ENCODE peak calls at places on chromosomes 2 and 18, in seven cellular contexts. One of them, this sample, is unnamed.

GRCh38 chr18:8052237-8052701 is 485.2 kb downstream of the PTPRM start:
- DNase-seq in AG04450: no peak
- DNase-seq in amygdala: no peak
- DNase-seq in bronchial epithelial cell: peak
- DNase-seq in left kidney: no peak
- DNase-seq in DMS79 treated with DMSO at 0.1 percent for 48 hours: no peak
- DNase-seq in PC-9: no peak
- DNase-seq in this sample: no peak

GRCh38 chr2:19607931-19608762 is 249.7 kb upstream of the OSR1 start:
- DNase-seq in bronchial epithelial cell: peak
- DNase-seq in DMS79 treated with DMSO at 0.1 percent for 48 hours: no peak
- DNase-seq in PC-9: peak
- DNase-seq in AG04450: peak
- DNase-seq in amygdala: no peak
- DNase-seq in left kidney: no peak
- DNase-seq in this sample: no peak

GRCh38 chr2:100780203-100781008 is 39.5 kb upstream of the NPAS2 start:
- DNase-seq in AG04450: no peak
- DNase-seq in PC-9: peak
- DNase-seq in left kidney: peak
- DNase-seq in amygdala: no peak
- DNase-seq in DMS79 treated with DMSO at 0.1 percent for 48 hours: no peak
- DNase-seq in bronchial epithelial cell: peak
- DNase-seq in this sample: peak

GRCh38 chr2:39609917-39610316 is 55.8 kb upstream of the TMEM178A start:
- DNase-seq in PC-9: no peak
- DNase-seq in amygdala: no peak
- DNase-seq in bronchial epithelial cell: no peak
- DNase-seq in left kidney: no peak
- DNase-seq in DMS79 treated with DMSO at 0.1 percent for 48 hours: no peak
- DNase-seq in AG04450: no peak
- DNase-seq in this sample: no peak

GRCh38 chr2:206799083-206799482 is 33.7 kb downstream of the FASTKD2 start:
- DNase-seq in bronchial epithelial cell: peak
- DNase-seq in PC-9: no peak
- DNase-seq in DMS79 treated with DMSO at 0.1 percent for 48 hours: no peak
- DNase-seq in AG04450: no peak
- DNase-seq in left kidney: no peak
- DNase-seq in amygdala: no peak
- DNase-seq in this sample: no peak

GRCh38 chr18:68956650-68957049 is 158.8 kb downstream of the CCDC102B start:
- DNase-seq in amygdala: no peak
- DNase-seq in left kidney: no peak
- DNase-seq in AG04450: no peak
- DNase-seq in DMS79 treated with DMSO at 0.1 percent for 48 hours: no peak
- DNase-seq in PC-9: no peak
- DNase-seq in bronchial epithelial cell: no peak
- DNase-seq in this sample: no peak

GRCh38 chr2:110713508-110714362 is 18.6 kb upstream of the ACOXL start:
- DNase-seq in bronchial epithelial cell: peak
- DNase-seq in AG04450: no peak
- DNase-seq in left kidney: no peak
- DNase-seq in PC-9: peak
- DNase-seq in DMS79 treated with DMSO at 0.1 percent for 48 hours: no peak
- DNase-seq in amygdala: no peak
- DNase-seq in this sample: peak

GRCh38 chr18:43092539-43092938 is 22.9 kb downstream of the RIT2 start:
- DNase-seq in PC-9: no peak
- DNase-seq in DMS79 treated with DMSO at 0.1 percent for 48 hours: no peak
- DNase-seq in AG04450: no peak
- DNase-seq in amygdala: no peak
- DNase-seq in left kidney: no peak
- DNase-seq in bronchial epithelial cell: no peak
- DNase-seq in this sample: no peak

GRCh38 chr2:44616616-44617266 is 255.0 kb downstream of the CAMKMT start:
- DNase-seq in AG04450: no peak
- DNase-seq in bronchial epithelial cell: no peak
- DNase-seq in DMS79 treated with DMSO at 0.1 percent for 48 hours: no peak
- DNase-seq in left kidney: no peak
- DNase-seq in PC-9: no peak
- DNase-seq in amygdala: no peak
- DNase-seq in this sample: no peak

GRCh38 chr2:193502363-193503035 is 1307.8 kb upstream of the TMEFF2 start:
- DNase-seq in PC-9: no peak
- DNase-seq in amygdala: no peak
- DNase-seq in bronchial epithelial cell: no peak
- DNase-seq in AG04450: no peak
- DNase-seq in DMS79 treated with DMSO at 0.1 percent for 48 hours: no peak
- DNase-seq in left kidney: no peak
- DNase-seq in this sample: peak

GRCh38 chr18:22983175-22983574 is 50.0 kb downstream of the RBBP8 start:
- DNase-seq in AG04450: peak
- DNase-seq in PC-9: no peak
- DNase-seq in DMS79 treated with DMSO at 0.1 percent for 48 hours: peak
- DNase-seq in left kidney: peak
- DNase-seq in amygdala: no peak
- DNase-seq in bronchial epithelial cell: peak
- DNase-seq in this sample: peak

GRCh38 chr2:1742680-1743395 is 1.5 kb downstream of the PXDN start:
- DNase-seq in bronchial epithelial cell: peak
- DNase-seq in PC-9: peak
- DNase-seq in left kidney: peak
- DNase-seq in AG04450: no peak
- DNase-seq in amygdala: no peak
- DNase-seq in DMS79 treated with DMSO at 0.1 percent for 48 hours: no peak
- DNase-seq in this sample: peak

GRCh38 chr2:49251766-49252165 is 97.5 kb upstream of the FSHR start:
- DNase-seq in AG04450: peak
- DNase-seq in amygdala: no peak
- DNase-seq in bronchial epithelial cell: peak
- DNase-seq in DMS79 treated with DMSO at 0.1 percent for 48 hours: no peak
- DNase-seq in PC-9: no peak
- DNase-seq in left kidney: no peak
- DNase-seq in this sample: no peak

GRCh38 chr2:66896151-66896550 is 461.2 kb downstream of the MEIS1 start:
- DNase-seq in PC-9: no peak
- DNase-seq in DMS79 treated with DMSO at 0.1 percent for 48 hours: no peak
- DNase-seq in amygdala: no peak
- DNase-seq in bronchial epithelial cell: no peak
- DNase-seq in AG04450: no peak
- DNase-seq in left kidney: no peak
- DNase-seq in this sample: no peak

GRCh38 chr2:29360016-29360784 is 245.0 kb downstream of the CLIP4 start:
- DNase-seq in left kidney: no peak
- DNase-seq in DMS79 treated with DMSO at 0.1 percent for 48 hours: no peak
- DNase-seq in amygdala: no peak
- DNase-seq in AG04450: no peak
- DNase-seq in PC-9: peak
- DNase-seq in bronchial epithelial cell: no peak
- DNase-seq in this sample: no peak

GRCh38 chr2:31108887-31109286 is 29.4 kb downstream of the GALNT14 start:
- DNase-seq in bronchial epithelial cell: peak
- DNase-seq in amygdala: no peak
- DNase-seq in PC-9: no peak
- DNase-seq in DMS79 treated with DMSO at 0.1 percent for 48 hours: no peak
- DNase-seq in left kidney: no peak
- DNase-seq in AG04450: no peak
- DNase-seq in this sample: no peak

GRCh38 chr18:50133526-50133925 is 61.4 kb downstream of the MYO5B start:
- DNase-seq in bronchial epithelial cell: no peak
- DNase-seq in PC-9: no peak
- DNase-seq in DMS79 treated with DMSO at 0.1 percent for 48 hours: no peak
- DNase-seq in amygdala: no peak
- DNase-seq in left kidney: no peak
- DNase-seq in AG04450: no peak
- DNase-seq in this sample: no peak